ENCODE peak calls at places on chromosomes 16 and 17, in four cellular contexts. O is IMR-90, C is K562, S is GM12878. W is an unnamed sample.

GRCh38 chr17:57466042-57466471 is 209.7 kb downstream of the MSI2 start:
- DNase-seq in O (no peak), C (no peak), S (no peak), W (no peak)

GRCh38 chr16:78447164-78447563 is 347.7 kb downstream of the WWOX start:
- DNase-seq in O (no peak), C (no peak), S (no peak), W (no peak)

GRCh38 chr17:16282522-16282921 is 65.5 kb downstream of the PIGL start:
- DNase-seq in O (peak; percentile 91), C (no peak), S (no peak), W (peak; percentile 41)

GRCh38 chr17:79666111-79666510 is 55.3 kb upstream of the RBFOX3 start:
- DNase-seq in O (no peak), C (no peak), S (no peak), W (no peak)

GRCh38 chr17:72223816-72224215 is 103.0 kb downstream of the SOX9 start:
- DNase-seq in O (no peak), C (no peak), S (no peak), W (no peak)

GRCh38 chr17:71521724-71522123 is 599.1 kb upstream of the SOX9 start:
- DNase-seq in O (no peak), C (no peak), S (no peak), W (no peak)

GRCh38 chr17:60077672-60078519 is 825 bp downstream of the HEATR6 start:
- DNase-seq in O (no peak), C (peak; percentile 44), S (no peak), W (no peak)

GRCh38 chr17:49358638-49359247 is 3.3 kb downstream of the ZNF652 start:
- DNase-seq in O (no peak), C (no peak), S (peak; percentile 75), W (no peak)

GRCh38 chr16:65024649-65025243 is 97.1 kb downstream of the CDH11 start:
- DNase-seq in O (peak; percentile 79), C (no peak), S (no peak), W (peak; percentile 92)

GRCh38 chr16:9134739-9135138 is 43.3 kb downstream of the HAPSTR1 start:
- DNase-seq in O (peak; percentile 55), C (peak; percentile 53), S (no peak), W (peak; percentile 47)

GRCh38 chr17:76123127-76123499 is 17.9 kb downstream of the FOXJ1 start:
- DNase-seq in O (no peak), C (no peak), S (no peak), W (no peak)

GRCh38 chr17:5283531-5284315 is 1.6 kb downstream of the RABEP1 start:
- DNase-seq in O (peak; percentile 19), C (no peak), S (no peak), W (peak; percentile 23)

DNA sequence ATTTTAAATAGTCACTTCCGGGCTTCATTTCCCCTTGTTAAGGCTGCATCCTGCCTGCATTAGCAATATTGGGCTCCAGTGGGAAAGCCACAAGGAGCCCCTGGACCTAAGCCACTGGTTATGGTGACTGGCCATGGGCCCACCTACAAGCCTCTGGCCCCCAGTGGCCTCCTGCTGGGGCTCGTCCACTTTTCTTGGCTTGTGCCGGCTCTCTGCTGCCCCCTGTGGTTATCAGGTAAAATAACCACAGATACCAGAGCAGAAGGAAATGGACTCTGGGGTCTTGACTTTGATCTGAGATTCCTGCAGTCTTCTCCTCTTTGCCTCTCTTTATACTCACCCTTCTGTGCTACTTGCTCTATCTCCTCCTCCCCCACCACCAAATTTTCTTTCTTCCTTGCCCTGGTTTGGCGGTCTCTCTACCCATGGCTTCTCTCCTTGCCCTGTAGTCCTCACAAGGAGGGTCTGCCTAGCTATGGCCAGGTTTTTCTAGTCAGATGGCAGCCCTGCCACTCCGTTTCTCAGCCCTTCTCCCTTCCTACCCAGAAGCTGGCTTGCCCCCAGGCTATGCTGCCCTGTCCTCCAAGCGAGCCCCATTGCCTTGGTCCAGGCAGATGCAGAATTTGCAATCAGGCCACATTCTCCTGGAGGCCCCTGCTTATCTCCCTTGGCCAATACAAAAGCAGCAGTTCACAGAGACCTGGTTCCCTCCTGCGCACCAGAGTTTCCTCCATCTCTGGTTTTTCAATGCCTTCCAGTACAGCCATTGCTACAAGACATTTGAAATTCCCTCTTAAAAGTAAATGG is 82.9 kb upstream of the RCVRN start:
- DNase-seq in O (peak; percentile 21), C (peak; percentile 54), S (no peak), W (no peak)
- TF ChIP-seq FOS in O (no peak), C (no peak), S (no peak), W (no peak)

GRCh38 chr17:44417553-44417952 is 28.1 kb upstream of the ITGA2B start:
- DNase-seq in O (peak; percentile 97), C (no peak), S (peak; percentile 51), W (peak; percentile 57)
- H3K27ac ChIP-seq in O (peak overlapping the region; percentile 22), C (no peak overlapping the region), S (peak overlapping the region; percentile 64), W (no peak overlapping the region)

DNA sequence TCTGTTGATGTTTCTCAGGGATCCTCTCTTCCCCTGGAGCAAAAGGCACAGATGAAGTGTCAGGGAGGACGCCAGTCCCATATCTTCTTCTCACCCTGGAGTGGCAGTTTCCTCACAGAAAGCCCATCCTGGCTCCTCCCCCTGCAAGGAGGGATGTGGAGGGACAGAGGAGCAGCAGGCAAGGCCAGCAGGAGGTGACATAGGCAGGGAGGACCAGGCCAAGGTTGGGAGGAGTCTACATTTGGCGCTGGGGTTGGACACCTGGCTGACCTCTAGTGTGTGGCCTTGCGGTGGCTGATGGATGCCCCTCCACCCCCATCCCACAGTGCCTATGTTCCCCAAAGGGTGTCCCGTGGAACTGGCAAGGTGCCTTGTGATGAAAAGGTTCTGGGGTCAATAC is 125.4 kb downstream of the SEC14L1 start:
- DNase-seq in O (no peak), C (no peak), S (no peak), W (no peak)
- H3K4me2 ChIP-seq in O (no peak overlapping the region), C (no peak overlapping the region), S (no peak overlapping the region), W (no peak overlapping the region)

GRCh38 chr16:28317040-28317880 is 24.9 kb downstream of the SBK1 start:
- DNase-seq in O (peak; percentile 34), C (peak; percentile 75), S (no peak), W (peak; percentile 44)
- TF ChIP-seq FOS in O (no peak), C (no peak), S (no peak), W (no peak)

DNA sequence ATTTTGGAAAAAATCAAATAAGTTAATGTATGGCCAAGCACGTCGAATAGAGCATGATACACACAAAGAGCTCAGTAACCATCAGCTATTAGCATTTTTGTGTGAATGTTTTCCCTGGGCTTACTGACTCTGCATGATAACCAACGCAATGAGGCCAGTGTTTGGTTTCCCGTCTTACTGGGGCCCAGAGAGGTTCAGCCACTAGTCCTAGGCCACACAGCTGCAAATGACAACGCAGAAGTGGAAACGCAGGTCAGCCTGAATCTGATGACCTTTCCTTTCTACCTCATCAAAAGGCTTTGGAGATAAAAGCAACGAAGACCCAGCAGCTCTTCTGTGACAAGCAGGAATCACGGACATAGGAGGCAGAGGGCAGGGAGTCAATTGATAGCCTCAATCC is 7.2 kb upstream of the CACNG4 start:
- DNase-seq in O (no peak), C (no peak), S (no peak), W (no peak)
- H3K27ac ChIP-seq in O (no peak overlapping the region), C (no peak overlapping the region), S (no peak overlapping the region), W (no peak overlapping the region)

GRCh38 chr16:2015947-2016208 is 3.7 kb upstream of the NPW start:
- DNase-seq in O (no peak), C (no peak), S (no peak), W (no peak)
- H3K4me2 ChIP-seq in O (no peak overlapping the region), C (no peak overlapping the region), S (no peak overlapping the region), W (no peak overlapping the region)

GRCh38 chr17:34638526-34639260 is 59.3 kb downstream of the TMEM132E start:
- DNase-seq in O (no peak), C (no peak), S (no peak), W (no peak)
- TF ChIP-seq FOS in O (no peak), C (no peak), S (no peak), W (no peak)

GRCh38 chr16:2925951-2926659 is 14.4 kb downstream of the FLYWCH1 start:
- DNase-seq in O (no peak), C (no peak), S (no peak), W (no peak)
- H3K27ac ChIP-seq in O (no peak overlapping the region), C (no peak overlapping the region), S (no peak overlapping the region), W (no peak overlapping the region)

W was measured in endothelial cell of umbilical vein.